ENCODE peak calls at places on chromosomes 11 and 22, in five cellular contexts. Q is AG04450, M is brain microvascular endothelial cell, R is bronchial epithelial cell, F is sigmoid colon. W is an unnamed sample.

GRCh38 chr11:50298182-50298988 is 265.7 kb downstream of the OR4C45 start:
- DNase-seq in Q (no peak), M (no peak), R (no peak), F (no peak), W (no peak)

GRCh38 chr11:134939905-134940304 is 527.9 kb upstream of the B3GAT1 start:
- DNase-seq in Q (no peak), M (no peak), R (no peak), F (no peak), W (no peak)

GRCh38 chr11:36890280-36890679 is 292.2 kb upstream of the RAG2 start:
- DNase-seq in Q (no peak), M (no peak), R (no peak), F (no peak), W (no peak)

GRCh38 chr11:124536520-124536919 is 6.9 kb downstream of the OR8B12 start:
- DNase-seq in Q (no peak), M (peak; percentile 99), R (peak; percentile 17), F (no peak), W (no peak)

GRCh38 chr11:75233688-75234295 is 6.8 kb upstream of the TPBGL start:
- DNase-seq in Q (peak; percentile 16), M (peak; percentile 61), R (peak; percentile 43), F (no peak), W (peak; percentile 38)

GRCh38 chr11:44823920-44824704 is 97.3 kb downstream of the TSPAN18 start:
- DNase-seq in Q (no peak), M (no peak), R (no peak), F (no peak), W (no peak)

GRCh38 chr11:8203980-8204379 is 35.2 kb upstream of the RIC3 start:
- DNase-seq in Q (no peak), M (no peak), R (no peak), F (no peak), W (no peak)

GRCh38 chr11:65352783-65353182 is 1.8 kb upstream of the TIGD3 start:
- DNase-seq in Q (no peak), M (no peak), R (no peak), F (no peak), W (no peak)

GRCh38 chr11:113603277-113604059 is 102.6 kb downstream of the TMPRSS5 start:
- DNase-seq in Q (no peak), M (no peak), R (no peak), F (no peak), W (no peak)

GRCh38 chr11:22460181-22460580 is 122.0 kb downstream of the SLC17A6 start:
- DNase-seq in Q (no peak), M (no peak), R (peak; percentile 92), F (no peak), W (no peak)

GRCh38 chr11:122159173-122159701 is 43.2 kb upstream of the BLID start:
- DNase-seq in Q (no peak), M (no peak), R (no peak), F (peak; percentile 64), W (no peak)

GRCh38 chr22:41286639-41287091 is 678 bp upstream of the RANGAP1 start:
- DNase-seq in Q (no peak), M (peak; percentile 55), R (no peak), F (no peak), W (no peak)

GRCh38 chr11:101620026-101620425 is 36.2 kb upstream of the TRPC6 start:
- DNase-seq in Q (no peak), M (no peak), R (no peak), F (no peak), W (no peak)
- H3K4me3 ChIP-seq in Q (no peak overlapping the region), M (no peak overlapping the region), R (no peak overlapping the region), F (no peak overlapping the region), W (no peak overlapping the region)

DNA sequence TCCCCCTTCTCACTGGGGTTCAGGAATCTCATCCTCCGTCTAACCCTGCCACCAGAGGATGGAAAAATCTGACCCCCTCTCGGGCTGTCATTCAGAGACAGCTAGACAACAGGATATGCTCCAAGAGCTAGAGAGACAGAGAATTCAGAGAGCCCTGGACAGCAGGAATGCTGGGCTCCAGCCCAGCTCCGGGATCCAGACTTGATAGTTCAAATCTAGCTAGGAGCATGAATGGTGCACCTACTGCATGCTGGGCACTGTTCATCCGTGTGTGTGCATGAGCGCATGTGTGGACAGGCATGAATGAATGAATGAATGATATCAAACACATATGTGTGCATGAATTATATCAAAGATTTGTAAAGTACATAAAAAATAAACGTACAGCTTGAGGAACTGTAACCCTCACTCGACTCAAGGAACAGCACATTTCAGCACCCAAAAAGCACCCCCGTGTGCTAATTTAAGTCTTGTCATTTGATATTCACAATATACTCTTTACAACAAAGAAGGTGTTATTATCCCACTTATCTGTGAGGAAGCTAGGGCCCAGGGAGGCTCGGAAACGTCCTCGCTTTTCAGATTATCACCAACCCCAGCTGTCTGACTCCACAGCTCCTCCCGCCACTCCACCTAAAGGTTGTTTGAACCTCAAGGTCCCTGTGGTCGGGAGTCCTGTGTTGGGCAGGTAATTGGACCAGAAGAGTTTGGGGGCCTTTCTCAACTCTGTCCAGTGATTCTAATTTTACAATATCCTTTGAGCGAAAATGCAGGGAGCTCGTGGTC is 640 bp upstream of the VSIG10L2 start:
- DNase-seq in Q (no peak), M (no peak), R (no peak), F (no peak), W (no peak)
- TF ChIP-seq CTCF in Q (no peak), M (no peak), R (no peak), F (no peak), W (no peak)

GRCh38 chr11:119729581-119730346 is 764 bp upstream of the NECTIN1 start:
- DNase-seq in Q (peak; percentile 18), M (peak; percentile 16), R (peak; percentile 61), F (peak; percentile 81), W (no peak)
- H3K4me3 ChIP-seq in Q (peak overlapping the region; percentile 72), M (peak overlapping the region; percentile 67), R (peak overlapping the region; percentile 98), F (peak overlapping the region; percentile 63), W (peak overlapping the region; percentile 42)

GRCh38 chr11:92070026-92070889 is 154.4 kb upstream of the FAT3 start:
- DNase-seq in Q (no peak), M (no peak), R (no peak), F (no peak), W (no peak)
- TF ChIP-seq CTCF in Q (no peak), M (peak; percentile 44), R (peak; percentile 9), F (no peak), W (peak; percentile 46)

GRCh38 chr11:102831709-102832492 is 11.5 kb downstream of the MMP3 start:
- DNase-seq in Q (no peak), M (no peak), R (no peak), F (no peak), W (no peak)
- H3K4me3 ChIP-seq in Q (peak overlapping the region; percentile 31), M (peak overlapping the region; percentile 47), R (peak overlapping the region; percentile 6), F (peak overlapping the region; percentile 36), W (no peak overlapping the region)

DNA sequence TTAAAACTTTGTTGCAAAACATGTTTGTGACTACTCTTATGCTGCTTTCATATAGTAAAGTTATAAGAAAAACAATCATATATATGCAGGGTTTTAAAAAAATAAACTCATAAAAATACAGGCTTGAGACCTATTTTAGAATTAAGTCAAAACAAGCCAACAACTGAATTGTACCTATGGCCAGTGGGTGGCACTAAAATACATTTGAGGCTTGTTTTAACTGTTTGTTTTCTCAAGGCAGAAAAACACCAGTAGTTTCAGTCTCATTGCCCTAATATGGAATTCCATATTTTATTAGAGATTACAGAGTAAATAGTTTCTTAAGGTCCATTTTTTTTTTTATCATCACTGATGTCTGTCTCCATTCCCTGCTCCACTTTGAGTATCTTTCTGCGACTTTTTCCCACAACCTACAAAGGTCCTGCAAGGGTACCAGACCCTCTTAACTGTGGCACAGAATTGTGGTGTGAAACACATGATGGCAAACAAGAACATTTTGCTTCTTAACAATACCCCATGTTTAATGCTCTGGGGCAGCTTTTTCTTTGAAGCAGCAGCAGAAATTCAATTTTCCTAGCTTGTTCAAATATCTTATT is 8.5 kb upstream of the CCDC89 start:
- DNase-seq in Q (no peak), M (peak; percentile 45), R (peak; percentile 49), F (no peak), W (no peak)
- TF ChIP-seq CTCF in Q (peak; percentile 54), M (peak; percentile 57), R (peak; percentile 33), F (no peak), W (peak; percentile 70)

DNA sequence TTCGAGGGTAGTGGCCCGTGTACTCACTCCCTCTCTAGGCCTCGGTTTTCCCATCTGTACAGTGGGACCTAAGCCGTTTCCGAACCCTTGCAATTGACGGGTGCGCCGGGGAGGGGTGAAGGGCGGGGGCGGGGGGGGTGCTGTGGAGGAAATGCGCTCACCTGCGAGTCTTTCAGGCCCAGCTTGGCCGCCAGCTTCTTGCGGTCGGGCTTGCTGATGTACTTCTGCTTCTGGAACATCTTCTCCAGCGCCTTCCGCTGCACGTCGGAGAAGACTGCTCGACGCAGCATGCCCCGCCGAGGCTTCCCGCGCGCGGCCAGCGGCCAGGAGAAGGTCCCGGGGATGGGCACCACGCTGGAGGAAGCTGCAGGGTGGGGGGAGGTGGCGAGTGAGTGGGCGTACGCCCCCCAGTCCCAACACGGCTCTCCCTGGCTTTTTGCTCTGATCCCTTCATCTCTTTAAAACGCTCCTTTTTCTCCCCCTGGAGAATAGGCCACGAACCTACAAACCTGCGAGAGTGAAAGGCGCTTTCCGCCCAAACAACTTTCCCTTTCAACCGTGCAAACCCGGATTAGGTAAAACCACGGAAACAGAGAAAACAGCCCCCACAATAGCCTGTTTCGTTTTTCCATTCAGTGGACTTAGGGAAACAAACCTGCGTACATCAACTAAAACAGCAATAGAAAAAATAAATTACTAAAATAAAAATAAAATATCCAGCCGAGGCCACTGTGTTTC is 3.2 kb downstream of the DBX1 start:
- DNase-seq in Q (no peak), M (no peak), R (no peak), F (no peak), W (no peak)
- H3K4me3 ChIP-seq in Q (no peak overlapping the region), M (no peak overlapping the region), R (no peak overlapping the region), F (no peak overlapping the region), W (no peak overlapping the region)

GRCh38 chr11:13776134-13776815 is 107.8 kb downstream of the FAR1 start:
- DNase-seq in Q (no peak), M (no peak), R (no peak), F (no peak), W (no peak)
- TF ChIP-seq CTCF in Q (no peak), M (peak; percentile 50), R (peak; percentile 34), F (no peak), W (peak; percentile 4)

DNA sequence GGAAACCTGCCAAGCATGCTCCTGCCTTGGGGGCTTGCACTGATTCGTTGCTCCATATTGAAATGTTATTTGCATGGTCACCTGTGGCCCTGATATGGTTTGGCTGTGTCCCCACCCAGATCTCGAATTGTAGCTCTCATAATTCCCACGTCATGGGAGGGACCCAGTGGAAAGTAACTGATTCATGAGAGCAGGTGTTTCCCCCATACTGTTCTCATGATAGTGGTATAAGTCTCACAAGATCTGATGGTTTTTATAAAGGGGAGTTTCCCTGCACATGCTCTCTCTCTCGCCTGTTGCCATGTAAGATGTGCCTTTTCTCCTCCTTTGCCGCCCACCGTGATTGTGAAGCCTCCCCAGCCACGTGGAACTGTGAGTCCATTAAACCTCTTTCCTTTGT is 402.4 kb downstream of the ETS1 start:
- DNase-seq in Q (no peak), M (no peak), R (no peak), F (no peak), W (no peak)
- H3K4me3 ChIP-seq in Q (no peak overlapping the region), M (no peak overlapping the region), R (no peak overlapping the region), F (no peak overlapping the region), W (no peak overlapping the region)